ENCODE peak calls at places on chromosomes 11 and 22, in four cellular contexts. D is body of pancreas, W is A549, Y is IMR-90. P is an unnamed sample.

GRCh38 chr22:19800761-19801244 is 40.2 kb downstream of the TBX1 start:
- DNase-seq in D (no peak), W (no peak), Y (peak; percentile 25), P (no peak)

GRCh38 chr22:19787849-19788141 is 27.2 kb downstream of the TBX1 start:
- DNase-seq in D (no peak), W (no peak), Y (no peak), P (no peak)

GRCh38 chr11:76756341-76756771 is 26.8 kb upstream of the TSKU start:
- DNase-seq in D (no peak), W (no peak), Y (no peak), P (peak; percentile 16)

GRCh38 chr22:21797444-21798221 is 62.0 kb upstream of the YPEL1 start:
- DNase-seq in D (no peak), W (no peak), Y (peak; percentile 31), P (no peak)

GRCh38 chr11:128039140-128040021 is 548.0 kb downstream of the ETS1 start:
- DNase-seq in D (no peak), W (no peak), Y (peak; percentile 82), P (no peak)

GRCh38 chr11:35047179-35047578 is 91.8 kb upstream of the CD44 start:
- DNase-seq in D (no peak), W (no peak), Y (no peak), P (no peak)

GRCh38 chr11:86469491-86470388 is 95.1 kb downstream of the CCDC81 start:
- DNase-seq in D (no peak), W (no peak), Y (no peak), P (no peak)

GRCh38 chr11:127789887-127790286 is 789.3 kb upstream of the KIRREL3 start:
- DNase-seq in D (no peak), W (no peak), Y (peak; percentile 1), P (peak; percentile 19)

GRCh38 chr11:2701230-2701629 is 1.4 kb upstream of the KCNQ1OT1 start:
- DNase-seq in D (no peak), W (no peak), Y (no peak), P (no peak)

GRCh38 chr11:90438069-90438468 is 215.2 kb upstream of the CHORDC1 start:
- DNase-seq in D (no peak), W (no peak), Y (no peak), P (no peak)

GRCh38 chr11:126680109-126680508 is 320.5 kb downstream of the KIRREL3 start:
- DNase-seq in D (no peak), W (no peak), Y (peak; percentile 29), P (no peak)

GRCh38 chr11:46363031-46363407 is 15.8 kb downstream of the DGKZ start:
- DNase-seq in D (peak; percentile 52), W (no peak), Y (peak; percentile 67), P (peak; percentile 17)

GRCh38 chr11:46388619-46389449 is 2.7 kb downstream of the CHRM4 start:
- DNase-seq in D (no peak), W (no peak), Y (no peak), P (no peak)

GRCh38 chr11:117298195-117298594 is 7.0 kb downstream of the BACE1-AS start:
- DNase-seq in D (peak; percentile 32), W (no peak), Y (no peak), P (no peak)

GRCh38 chr22:18070041-18070440 is 7.7 kb upstream of the PEX26 start:
- DNase-seq in D (no peak), W (no peak), Y (no peak), P (no peak)

GRCh38 chr11:135075740-135076139 is 663.7 kb upstream of the B3GAT1 start:
- DNase-seq in D (peak; percentile 43), W (no peak), Y (peak; percentile 5), P (no peak)

GRCh38 chr11:33291004-33291777 is 34.0 kb downstream of the HIPK3 start:
- DNase-seq in D (no peak), W (no peak), Y (peak; percentile 18), P (peak; percentile 14)

GRCh38 chr11:46611526-46612304 is 5.3 kb downstream of the HARBI1 start:
- DNase-seq in D (no peak), W (no peak), Y (no peak), P (peak; percentile 96)

GRCh38 chr11:108616549-108616948 is 23.0 kb upstream of the EXPH5 start:
- DNase-seq in D (no peak), W (peak; percentile 79), Y (peak; percentile 74), P (no peak)

GRCh38 chr11:66192181-66192888 is 76.1 kb upstream of the RAB1B start:
- DNase-seq in D (no peak), W (no peak), Y (no peak), P (no peak)

GRCh38 chr22:39490135-39490798 is 11.8 kb upstream of the MIEF1 start:
- DNase-seq in D (peak; percentile 69), W (peak; percentile 87), Y (peak; percentile 65), P (peak; percentile 91)

GRCh38 chr11:115999437-115999836 is 495.2 kb upstream of the CADM1 start:
- DNase-seq in D (no peak), W (no peak), Y (no peak), P (no peak)

GRCh38 chr11:65095974-65096806 is at the start of gene VPS51:
- DNase-seq in D (peak; percentile 94), W (peak; percentile 95), Y (peak; percentile 90), P (peak; percentile 97)

GRCh38 chr22:46150615-46151423 is 493 bp downstream of the PPARA start:
- DNase-seq in D (peak; percentile 46), W (peak; percentile 31), Y (no peak), P (peak; percentile 69)

GRCh38 chr11:64582885-64583284 is 8.1 kb upstream of the SLC22A12 start:
- DNase-seq in D (no peak), W (no peak), Y (no peak), P (no peak)

GRCh38 chr22:48741540-48741939 is 1086.1 kb downstream of the BRD1 start:
- DNase-seq in D (no peak), W (no peak), Y (no peak), P (no peak)

GRCh38 chr11:12215192-12215591 is 104.8 kb downstream of the MICAL2 start:
- DNase-seq in D (no peak), W (no peak), Y (no peak), P (no peak)

GRCh38 chr11:38005597-38005996 is 1407.6 kb upstream of the RAG2 start:
- DNase-seq in D (no peak), W (no peak), Y (peak; percentile 28), P (no peak)

GRCh38 chr22:36439481-36440271 is 41.8 kb downstream of the TXN2 start:
- DNase-seq in D (peak; percentile 79), W (peak; percentile 85), Y (peak; percentile 97), P (no peak)

GRCh38 chr11:33344611-33345010 is 87.4 kb downstream of the HIPK3 start:
- DNase-seq in D (no peak), W (no peak), Y (peak; percentile 18), P (peak; percentile 8)

GRCh38 chr22:33747576-33748180 is 172.6 kb downstream of the LARGE1 start:
- DNase-seq in D (peak; percentile 32), W (no peak), Y (no peak), P (no peak)

GRCh38 chr11:45156731-45157130 is 10.3 kb downstream of the PRDM11 start:
- DNase-seq in D (no peak), W (no peak), Y (no peak), P (no peak)

GRCh38 chr11:86488553-86488952 is 113.9 kb downstream of the CCDC81 start:
- DNase-seq in D (no peak), W (no peak), Y (no peak), P (no peak)

GRCh38 chr11:42524534-42525227 is 787.1 kb upstream of the API5 start:
- DNase-seq in D (peak; percentile 49), W (no peak), Y (no peak), P (peak; percentile 64)

GRCh38 chr11:115642660-115643059 is 138.4 kb upstream of the CADM1 start:
- DNase-seq in D (no peak), W (no peak), Y (no peak), P (no peak)

GRCh38 chr11:70742553-70743291 is 344.4 kb downstream of the CTTN start:
- DNase-seq in D (peak; percentile 54), W (no peak), Y (no peak), P (peak; percentile 81)

GRCh38 chr11:19842505-19842904 is 129.9 kb downstream of the NAV2 start:
- DNase-seq in D (no peak), W (no peak), Y (no peak), P (no peak)

GRCh38 chr22:49768077-49768476 is 59.6 kb downstream of the BRD1 start:
- DNase-seq in D (no peak), W (no peak), Y (no peak), P (no peak)

GRCh38 chr22:37551981-37552380 is 8.3 kb upstream of the CDC42EP1 start:
- DNase-seq in D (no peak), W (no peak), Y (no peak), P (no peak)

GRCh38 chr11:105224859-105225258 is 85.3 kb upstream of the CARD18 start:
- DNase-seq in D (no peak), W (no peak), Y (no peak), P (no peak)

GRCh38 chr11:105215528-105215927 is 76.0 kb upstream of the CARD18 start:
- DNase-seq in D (no peak), W (no peak), Y (no peak), P (no peak)

GRCh38 chr11:105219670-105220069 is 80.1 kb upstream of the CARD18 start:
- DNase-seq in D (no peak), W (no peak), Y (no peak), P (no peak)

GRCh38 chr11:105219269-105219668 is 79.7 kb upstream of the CARD18 start:
- DNase-seq in D (no peak), W (no peak), Y (no peak), P (no peak)

DNA sequence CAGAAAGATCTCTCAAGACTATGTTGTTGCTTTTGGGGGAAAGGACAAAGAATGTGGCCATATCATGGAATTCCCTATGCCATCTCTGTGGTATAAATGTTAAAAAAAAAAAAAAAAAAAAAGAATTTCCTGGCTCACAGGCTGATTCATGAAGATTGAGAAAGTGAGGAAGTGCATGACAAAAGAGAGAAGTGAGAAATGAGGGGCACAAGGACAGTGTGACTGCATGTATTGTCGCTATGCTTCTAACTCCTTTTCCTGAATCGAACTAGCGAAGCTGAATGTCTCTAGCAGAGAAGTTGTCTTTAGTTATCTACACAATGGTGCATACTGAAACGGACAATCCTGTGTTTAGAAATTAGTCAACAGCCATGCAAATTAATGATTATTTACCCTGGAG is 80.6 kb upstream of the CARD18 start:
- DNase-seq in D (no peak), W (no peak), Y (no peak), P (no peak)
- TF ChIP-seq POLR2A in D (no peak), W (no peak), Y (no peak), P (no peak)

GRCh38 chr11:16738198-16738948 is at the start of gene C11orf58:
- DNase-seq in D (peak; percentile 96), W (peak; percentile 90), Y (peak; percentile 96), P (peak; percentile 97)
- TF ChIP-seq POLR2A in D (peak; percentile 97), W (peak; percentile 83), Y (peak; percentile 94), P (peak; percentile 98)

GRCh38 chr11:94586978-94587377 is 19.8 kb downstream of the PIWIL4 start:
- DNase-seq in D (no peak), W (no peak), Y (no peak), P (no peak)
- TF ChIP-seq POLR2A in D (no peak), W (no peak), Y (no peak), P (no peak)

GRCh38 chr11:75582935-75583709 is 21.1 kb downstream of the SERPINH1 start:
- DNase-seq in D (peak; percentile 75), W (peak; percentile 59), Y (peak; percentile 66), P (peak; percentile 87)
- TF ChIP-seq POLR2A in D (peak; percentile 75), W (peak; percentile 23), Y (peak; percentile 53), P (peak; percentile 69)

P was measured in erythroblast.